ENCODE peak calls at places on chromosomes 7 and 10, in six cellular contexts. N, Y, A, O, X and E are unnamed samples.
A peak's percentile ranks its signal among the peaks of the same experiment; 100 is the strongest.

GRCh38 chr7:129778770-129779601 is 167.5 kb downstream of the NRF1 start:
- DNase-seq in N (no peak), Y (no peak), A (peak; percentile 58), O (no peak), X (no peak), E (no peak)

GRCh38 chr10:130801276-130801675 is 510.2 kb downstream of the TCERG1L start:
- DNase-seq in N (no peak), Y (no peak), A (no peak), O (no peak), X (no peak), E (no peak)

GRCh38 chr10:63464402-63465292 is 1.1 kb downstream of the JMJD1C start:
- DNase-seq in N (no peak), Y (no peak), A (peak; percentile 21), O (no peak), X (no peak), E (no peak)

GRCh38 chr7:137488038-137488437 is 144.5 kb upstream of the PTN start:
- DNase-seq in N (no peak), Y (no peak), A (no peak), O (no peak), X (no peak), E (no peak)

GRCh38 chr7:28203498-28204240 is 23.1 kb upstream of the JAZF1 start:
- DNase-seq in N (no peak), Y (no peak), A (no peak), O (no peak), X (no peak), E (no peak)

GRCh38 chr7:2610898-2611297 is 20.9 kb upstream of the TTYH3 start:
- DNase-seq in N (no peak), Y (no peak), A (no peak), O (no peak), X (no peak), E (no peak)

GRCh38 chr10:117160567-117160966 is 22.5 kb upstream of the VAX1 start:
- DNase-seq in N (no peak), Y (no peak), A (no peak), O (no peak), X (no peak), E (no peak)

GRCh38 chr7:97004237-97004930 is 969 bp upstream of the DLX6 start:
- DNase-seq in N (no peak), Y (no peak), A (no peak), O (no peak), X (no peak), E (no peak)

GRCh38 chr7:89238156-89238555 is 442.6 kb upstream of the TEX47 start:
- DNase-seq in N (no peak), Y (no peak), A (no peak), O (no peak), X (no peak), E (no peak)

GRCh38 chr10:116044722-116045374 is 228.2 kb downstream of the GFRA1 start:
- DNase-seq in N (peak; percentile 81), Y (no peak), A (no peak), O (no peak), X (no peak), E (no peak)

GRCh38 chr7:134865001-134865845 is 85.8 kb downstream of the CALD1 start:
- DNase-seq in N (no peak), Y (no peak), A (no peak), O (no peak), X (no peak), E (no peak)

GRCh38 chr7:74324499-74325229 is 35.5 kb downstream of the CLIP2 start:
- DNase-seq in N (no peak), Y (no peak), A (no peak), O (peak; percentile 37), X (no peak), E (peak; percentile 74)

GRCh38 chr7:131188367-131189339 is 139.0 kb upstream of the MKLN1 start:
- DNase-seq in N (no peak), Y (no peak), A (peak; percentile 79), O (no peak), X (no peak), E (no peak)

GRCh38 chr7:7173956-7174632 is 8.2 kb upstream of the C1GALT1 start:
- DNase-seq in N (no peak), Y (no peak), A (no peak), O (no peak), X (no peak), E (no peak)

GRCh38 chr7:7772385-7772784 is 54.0 kb upstream of the RPA3 start:
- DNase-seq in N (no peak), Y (no peak), A (no peak), O (no peak), X (no peak), E (no peak)

GRCh38 chr7:157690833-157691382 is 354.1 kb downstream of the DNAJB6 start:
- DNase-seq in N (peak; percentile 74), Y (no peak), A (no peak), O (no peak), X (no peak), E (peak; percentile 69)

GRCh38 chr7:134476044-134476443 is 17.1 kb upstream of the AKR1B1 start:
- DNase-seq in N (no peak), Y (no peak), A (no peak), O (no peak), X (no peak), E (no peak)

GRCh38 chr10:22379059-22379458 is 33.8 kb downstream of the SPAG6 start:
- DNase-seq in N (no peak), Y (no peak), A (no peak), O (no peak), X (no peak), E (no peak)

GRCh38 chr10:87861566-87861952 is 1.8 kb downstream of the KLLN start:
- DNase-seq in N (peak; percentile 86), Y (no peak), A (no peak), O (peak; percentile 78), X (no peak), E (peak; percentile 62)

GRCh38 chr10:86648706-86649426 is 5.5 kb upstream of the OPN4 start:
- DNase-seq in N (peak; percentile 90), Y (no peak), A (peak; percentile 40), O (peak; percentile 70), X (no peak), E (peak; percentile 33)

GRCh38 chr10:71302874-71303568 is 16.0 kb upstream of the SLC29A3 start:
- DNase-seq in N (peak; percentile 18), Y (no peak), A (peak; percentile 73), O (no peak), X (no peak), E (no peak)

GRCh38 chr10:71737356-71738172 is 18.0 kb upstream of the C10orf105 start:
- DNase-seq in N (no peak), Y (no peak), A (no peak), O (no peak), X (no peak), E (no peak)

GRCh38 chr7:44292876-44293560 is 32.4 kb downstream of the CAMK2B start:
- DNase-seq in N (peak; percentile 26), Y (no peak), A (no peak), O (peak; percentile 2), X (no peak), E (peak; percentile 7)

GRCh38 chr10:13105184-13105583 is 5.2 kb downstream of the OPTN start:
- DNase-seq in N (no peak), Y (no peak), A (no peak), O (no peak), X (no peak), E (no peak)

GRCh38 chr7:2522780-2523433 is 3.3 kb downstream of the LFNG start:
- DNase-seq in N (no peak), Y (no peak), A (peak; percentile 35), O (no peak), X (no peak), E (no peak)

GRCh38 chr7:35729061-35729783 is 34.3 kb upstream of the HERPUD2 start:
- DNase-seq in N (no peak), Y (no peak), A (no peak), O (no peak), X (no peak), E (no peak)

GRCh38 chr10:106935978-106936451 is 228.5 kb downstream of the SORCS1 start:
- DNase-seq in N (no peak), Y (no peak), A (no peak), O (no peak), X (no peak), E (no peak)
- H3K27ac ChIP-seq in N (no peak overlapping the region), Y (no peak overlapping the region), A (no peak overlapping the region), O (no peak overlapping the region), X (no peak overlapping the region), E (no peak overlapping the region)

GRCh38 chr10:118615888-118616287 is 20.4 kb upstream of the PRLHR start:
- DNase-seq in N (no peak), Y (no peak), A (peak; percentile 31), O (no peak), X (no peak), E (no peak)
- H3K4me3 ChIP-seq in N (no peak overlapping the region), Y (no peak overlapping the region), A (no peak overlapping the region), O (no peak overlapping the region), X (no peak overlapping the region), E (no peak overlapping the region)

GRCh38 chr7:86534641-86535040 is 109.1 kb upstream of the GRM3 start:
- DNase-seq in N (no peak), Y (no peak), A (no peak), O (no peak), X (no peak), E (no peak)
- H3K27ac ChIP-seq in N (no peak overlapping the region), Y (no peak overlapping the region), A (no peak overlapping the region), O (no peak overlapping the region), X (no peak overlapping the region), E (no peak overlapping the region)

GRCh38 chr10:734481-734880 is 45.0 kb upstream of the DIP2C start:
- DNase-seq in N (no peak), Y (no peak), A (no peak), O (no peak), X (no peak), E (no peak)
- H3K4me3 ChIP-seq in N (no peak overlapping the region), Y (no peak overlapping the region), A (no peak overlapping the region), O (no peak overlapping the region), X (no peak overlapping the region), E (no peak overlapping the region)

GRCh38 chr10:70283445-70284399 is at the start of gene NPFFR1:
- DNase-seq in N (no peak), Y (no peak), A (no peak), O (no peak), X (no peak), E (no peak)
- H3K27ac ChIP-seq in N (no peak within 1 kb of the TSS), Y (no peak within 1 kb of the TSS), A (peak within 1 kb of the TSS; percentile 37), O (no peak within 1 kb of the TSS), X (no peak within 1 kb of the TSS), E (no peak within 1 kb of the TSS)

GRCh38 chr7:26858735-26859134 is 5.7 kb downstream of the SKAP2 start:
- DNase-seq in N (no peak), Y (no peak), A (no peak), O (no peak), X (no peak), E (no peak)
- H3K4me3 ChIP-seq in N (no peak overlapping the region), Y (no peak overlapping the region), A (no peak overlapping the region), O (no peak overlapping the region), X (no peak overlapping the region), E (no peak overlapping the region)

GRCh38 chr10:77941790-77942189 is 15.2 kb upstream of the DLG5 start:
- DNase-seq in N (no peak), Y (no peak), A (no peak), O (no peak), X (no peak), E (no peak)

GRCh38 chr10:77943086-77943901 is 16.7 kb upstream of the DLG5 start:
- DNase-seq in N (no peak), Y (no peak), A (peak; percentile 54), O (no peak), X (no peak), E (no peak)

GRCh38 chr10:77940627-77941026 is 14.1 kb upstream of the DLG5 start:
- DNase-seq in N (no peak), Y (no peak), A (no peak), O (no peak), X (no peak), E (no peak)

GRCh38 chr10:77939561-77940001 is 13.0 kb upstream of the DLG5 start:
- DNase-seq in N (peak; percentile 56), Y (no peak), A (no peak), O (peak; percentile 86), X (no peak), E (no peak)

GRCh38 chr10:77940225-77940624 is 13.7 kb upstream of the DLG5 start:
- DNase-seq in N (no peak), Y (no peak), A (no peak), O (no peak), X (no peak), E (no peak)
- H3K27ac ChIP-seq in N (no peak overlapping the region), Y (peak overlapping the region; percentile 57), A (peak overlapping the region; percentile 6), O (no peak overlapping the region), X (no peak overlapping the region), E (no peak overlapping the region)